ENCODE peak calls at places on chromosomes 12 and 14, in seven cellular contexts. L is activated effector memory CD4-positive, alpha-beta T cell treated with anti-CD3 and anti-CD28 coated beads, Interleukin-2, amount 50 U/mL, for 16 hours; S is stimulated activated CD4-positive, alpha-beta T cell treated with anti-CD3 and anti-CD28 coated beads, Interleukin-2, amount 100 ng/mL, for 48 hours; N is Calu3; U is NCI-H1092 treated with DMSO at 0.1 percent for 48 hours; Y is NCI-H146; I is upper lobe of left lung. T is an unnamed sample.

GRCh38 chr14:106790189-106791036 is 1264.0 kb downstream of the TMEM121 start:
- DNase-seq in N (peak; percentile 92), I (peak; percentile 96), U (peak; percentile 5), Y (peak; percentile 72), L (peak; percentile 89), S (peak; percentile 84), T (no peak)

GRCh38 chr12:304815-305214 is 42.2 kb upstream of the SLC6A13 start:
- DNase-seq in I (no peak), L (no peak), U (no peak), N (no peak), S (no peak), Y (no peak), T (no peak)

GRCh38 chr14:53932966-53933365 is 23.7 kb downstream of the BMP4 start:
- DNase-seq in U (no peak), N (no peak), S (no peak), Y (no peak), I (no peak), L (no peak), T (no peak)

GRCh38 chr14:75147423-75148071 is 20.7 kb upstream of the NEK9 start:
- DNase-seq in N (peak; percentile 73), S (no peak), I (no peak), U (no peak), L (no peak), Y (no peak), T (peak; percentile 74)

GRCh38 chr14:104443391-104444158 is 136.0 kb upstream of the C14orf180 start:
- DNase-seq in S (no peak), N (no peak), I (peak; percentile 58), L (peak; percentile 60), Y (no peak), U (peak; percentile 8), T (no peak)

GRCh38 chr12:4562034-4562657 is at the start of gene DYRK4:
- DNase-seq in U (no peak), I (peak; percentile 89), N (peak; percentile 71), L (no peak), Y (peak; percentile 92), S (no peak), T (peak; percentile 67)

GRCh38 chr12:82019533-82019932 is 260.4 kb upstream of the PPFIA2 start:
- DNase-seq in L (no peak), S (no peak), I (no peak), N (no peak), U (no peak), Y (no peak), T (no peak)

GRCh38 chr12:25280082-25280481 is 29.4 kb upstream of the KRAS start:
- DNase-seq in Y (no peak), S (no peak), U (no peak), I (no peak), N (no peak), L (no peak), T (no peak)

GRCh38 chr14:24403294-24404013 is 4.7 kb downstream of the NYNRIN start:
- DNase-seq in L (no peak), I (no peak), N (no peak), S (no peak), Y (no peak), U (no peak), T (no peak)

GRCh38 chr14:37081220-37081619 is 91.2 kb downstream of the SLC25A21 start:
- DNase-seq in N (peak; percentile 74), S (no peak), U (no peak), I (no peak), Y (no peak), L (no peak), T (no peak)

GRCh38 chr12:57522019-57522886 is at the start of gene MBD6:
- DNase-seq in Y (peak; percentile 92), I (peak; percentile 99), N (peak; percentile 96), S (peak; percentile 87), L (peak; percentile 96), U (peak; percentile 71), T (peak; percentile 93)

GRCh38 chr12:94873368-94874085 is 130.0 kb downstream of the NDUFA12 start:
- DNase-seq in Y (peak; percentile 17), I (peak; percentile 88), L (no peak), U (peak; percentile 13), S (no peak), N (peak; percentile 46), T (no peak)

GRCh38 chr12:106080786-106081185 is 58.0 kb downstream of the NUAK1 start:
- DNase-seq in I (no peak), S (no peak), Y (no peak), L (no peak), N (no peak), U (no peak), T (no peak)

GRCh38 chr12:94089891-94090290 is 58.5 kb upstream of the PLXNC1 start:
- DNase-seq in U (no peak), I (no peak), Y (no peak), S (no peak), N (no peak), L (no peak), T (no peak)

GRCh38 chr12:100375023-100375737 is 18.3 kb downstream of the SLC17A8 start:
- DNase-seq in Y (peak; percentile 6), S (no peak), L (no peak), U (peak; percentile 70), N (no peak), I (no peak), T (peak; percentile 64)

GRCh38 chr12:52186135-52186840 is 5.5 kb downstream of the KRT80 start:
- DNase-seq in L (no peak), U (no peak), S (no peak), Y (peak; percentile 89), N (peak; percentile 45), I (no peak), T (no peak)

GRCh38 chr12:26396402-26396801 is 201.0 kb downstream of the SSPN start:
- DNase-seq in I (no peak), L (no peak), N (no peak), S (no peak), U (no peak), Y (no peak), T (no peak)

GRCh38 chr12:100234591-100235304 is 32.1 kb downstream of the DEPDC4 start:
- DNase-seq in N (peak; percentile 32), S (no peak), L (no peak), Y (peak; percentile 32), I (no peak), U (peak; percentile 17), T (no peak)

GRCh38 chr14:22819191-22819988 is 4.2 kb upstream of the SLC7A7 start:
- DNase-seq in L (no peak), U (no peak), Y (peak; percentile 50), I (peak; percentile 84), S (no peak), N (peak; percentile 38), T (peak; percentile 43)

GRCh38 chr14:50941151-50941550 is 3.1 kb downstream of the PYGL start:
- DNase-seq in I (no peak), U (no peak), N (no peak), Y (no peak), S (no peak), L (no peak), T (no peak)

GRCh38 chr12:12206776-12207388 is 60.0 kb downstream of the LRP6 start:
- DNase-seq in Y (no peak), L (no peak), N (no peak), I (no peak), U (no peak), S (no peak), T (no peak)

GRCh38 chr14:86462193-86462592 is 932.2 kb downstream of the FLRT2 start:
- DNase-seq in L (no peak), S (peak; percentile 1), U (no peak), I (no peak), N (peak; percentile 11), Y (no peak), T (no peak)

GRCh38 chr12:67795235-67795634 is 146.7 kb downstream of the DYRK2 start:
- DNase-seq in I (no peak), Y (no peak), U (no peak), S (no peak), N (no peak), L (no peak), T (no peak)

GRCh38 chr14:105475269-105475915 is 771 bp downstream of the CRIP2 start:
- DNase-seq in S (no peak), N (peak; percentile 42), U (peak; percentile 71), I (no peak), Y (no peak), L (peak; percentile 73), T (peak; percentile 50)

GRCh38 chr12:57536597-57536942 is 10.4 kb downstream of the DCTN2 start:
- DNase-seq in L (no peak), Y (no peak), N (no peak), I (no peak), S (no peak), U (no peak), T (no peak)

GRCh38 chr12:76260390-76260748 is 87.8 kb downstream of the BBS10 start:
- DNase-seq in I (no peak), U (no peak), Y (no peak), N (no peak), S (no peak), L (no peak), T (no peak)

GRCh38 chr14:55122441-55122986 is 6.5 kb upstream of the LGALS3 start:
- DNase-seq in S (no peak), I (no peak), Y (no peak), N (peak; percentile 84), U (no peak), L (no peak), T (no peak)

GRCh38 chr12:90428881-90429280 is 526.1 kb downstream of the CCER1 start:
- DNase-seq in Y (no peak), U (no peak), S (no peak), I (no peak), N (no peak), L (no peak), T (no peak)

GRCh38 chr12:89529738-89530137 is 3.9 kb upstream of the POC1B start:
- DNase-seq in Y (peak; percentile 31), S (no peak), L (no peak), I (no peak), U (peak; percentile 24), N (no peak), T (peak; percentile 11)

GRCh38 chr12:15636060-15636890 is 152.9 kb downstream of the EPS8 start:
- DNase-seq in S (no peak), N (no peak), U (no peak), Y (peak; percentile 24), I (no peak), L (no peak), T (no peak)

GRCh38 chr12:56188786-56189335 is 422 bp downstream of the SMARCC2 start:
- DNase-seq in N (no peak), L (peak; percentile 72), S (peak; percentile 23), I (no peak), Y (peak; percentile 75), U (peak; percentile 3), T (no peak)

GRCh38 chr12:6852651-6853354 is 853 bp downstream of the USP5 start:
- DNase-seq in N (peak; percentile 38), U (no peak), Y (peak; percentile 68), I (no peak), L (peak; percentile 89), S (peak; percentile 58), T (no peak)

GRCh38 chr12:87317302-87317701 is 711.9 kb downstream of the C12orf50 start:
- DNase-seq in L (no peak), S (no peak), N (no peak), I (no peak), U (no peak), Y (no peak), T (no peak)

T was measured in substantia nigra.